ENCODE peak calls at places on chromosomes 6 and 20, in eight cellular contexts. T is A549, C is LNCaP clone FGC, V is psoas muscle, M is fibroblast of pulmonary artery, E is upper lobe of left lung, O is choroid plexus epithelial cell, L is Panc1. J is an unnamed sample.

GRCh38 chr6:162538643-162539064 is 188.9 kb downstream of the PRKN start:
- DNase-seq in E (no peak), T (no peak), O (no peak), V (peak; percentile 86), L (no peak), C (no peak), M (no peak), J (no peak)

GRCh38 chr6:73652637-73653570 is 888 bp downstream of the SLC17A5 start:
- DNase-seq in M (peak; percentile 66), T (peak; percentile 70), E (no peak), V (peak; percentile 67), L (peak; percentile 75), C (no peak), O (peak; percentile 45), J (peak; percentile 54)

GRCh38 chr6:148599967-148600426 is 146.8 kb upstream of the UST start:
- DNase-seq in M (no peak), C (no peak), V (no peak), E (no peak), L (no peak), T (no peak), O (no peak), J (no peak)

GRCh38 chr20:59891581-59891980 is 41.9 kb downstream of the SYCP2 start:
- DNase-seq in T (no peak), C (no peak), O (no peak), M (no peak), E (no peak), L (no peak), V (no peak), J (no peak)

GRCh38 chr6:33205172-33206026 is 944 bp downstream of the HSD17B8 start:
- DNase-seq in O (peak; percentile 64), M (no peak), T (peak; percentile 59), V (peak; percentile 46), E (no peak), C (no peak), L (peak; percentile 59), J (peak; percentile 44)

GRCh38 chr20:43725666-43726065 is 1.1 kb downstream of the GTSF1L start:
- DNase-seq in M (no peak), L (no peak), T (no peak), V (no peak), C (no peak), O (peak; percentile 24), E (no peak), J (no peak)

GRCh38 chr6:30670760-30671527 is 1.9 kb downstream of the DHX16 start:
- DNase-seq in V (no peak), M (no peak), L (no peak), E (peak; percentile 62), O (no peak), T (no peak), C (no peak), J (no peak)

GRCh38 chr20:1375515-1375914 is 17.3 kb downstream of the FKBP1A start:
- DNase-seq in L (no peak), M (peak; percentile 92), V (no peak), E (no peak), O (peak; percentile 77), C (no peak), T (no peak), J (peak; percentile 60)

GRCh38 chr6:53951383-53951782 is 156.6 kb downstream of the LRRC1 start:
- DNase-seq in C (no peak), V (no peak), E (no peak), L (no peak), M (no peak), T (no peak), O (no peak), J (no peak)

GRCh38 chr6:164396071-164397047 is 913.0 kb downstream of the C6orf118 start:
- DNase-seq in C (no peak), E (no peak), T (no peak), L (no peak), M (no peak), V (no peak), O (peak; percentile 31), J (peak; percentile 55)

GRCh38 chr6:41634657-41635056 is 3.6 kb upstream of the MDFI start:
- DNase-seq in O (peak; percentile 74), T (no peak), V (no peak), C (no peak), M (peak; percentile 74), E (no peak), L (no peak), J (peak; percentile 55)

GRCh38 chr20:59439243-59439642 is 138.8 kb downstream of the EDN3 start:
- DNase-seq in L (no peak), E (no peak), O (no peak), T (no peak), V (no peak), M (no peak), C (no peak), J (no peak)

GRCh38 chr6:75244063-75244575 is 518 bp upstream of the COX7A2 start:
- DNase-seq in T (no peak), C (no peak), O (no peak), V (no peak), M (no peak), E (no peak), L (no peak), J (no peak)

GRCh38 chr6:38179300-38179699 is 359.8 kb downstream of the ZFAND3 start:
- DNase-seq in L (no peak), E (no peak), O (no peak), C (no peak), M (no peak), V (no peak), T (no peak), J (no peak)

GRCh38 chr6:114634016-114634415 is 291.2 kb upstream of the HS3ST5 start:
- DNase-seq in E (no peak), L (no peak), C (no peak), O (no peak), T (no peak), M (no peak), V (no peak), J (no peak)

GRCh38 chr6:114638346-114638745 is 295.5 kb upstream of the HS3ST5 start:
- DNase-seq in L (no peak), C (no peak), M (no peak), O (no peak), V (no peak), T (no peak), E (no peak), J (no peak)
- TF ChIP-seq CTCF in L (no peak), C (no peak), M (no peak), O (no peak), V (no peak), T (no peak), E (no peak), J (no peak)

GRCh38 chr6:133955136-133955576 is 2.1 kb downstream of the TBPL1 start:
- DNase-seq in C (no peak), T (no peak), V (no peak), E (no peak), O (no peak), M (no peak), L (no peak), J (no peak)

GRCh38 chr6:133953634-133954415 is 801 bp downstream of the TBPL1 start:
- DNase-seq in C (no peak), O (no peak), E (no peak), L (no peak), M (no peak), T (no peak), V (no peak), J (no peak)

GRCh38 chr6:133956413-133957049 is 3.5 kb downstream of the TBPL1 start:
- DNase-seq in C (no peak), T (no peak), V (no peak), L (no peak), M (no peak), E (no peak), O (no peak), J (no peak)

GRCh38 chr6:133957780-133958242 is 4.8 kb downstream of the TBPL1 start:
- DNase-seq in T (no peak), O (no peak), C (no peak), V (no peak), M (no peak), L (no peak), E (no peak), J (no peak)

GRCh38 chr6:133955582-133956412 is 2.8 kb downstream of the TBPL1 start:
- DNase-seq in C (no peak), L (no peak), T (no peak), M (no peak), V (no peak), O (no peak), E (no peak), J (no peak)
- H3K4me3 ChIP-seq in C (no peak overlapping the region), L (peak overlapping the region; percentile 94), T (no peak overlapping the region), M (no peak overlapping the region), V (no peak overlapping the region), O (no peak overlapping the region), E (no peak overlapping the region), J (no peak overlapping the region)

DNA sequence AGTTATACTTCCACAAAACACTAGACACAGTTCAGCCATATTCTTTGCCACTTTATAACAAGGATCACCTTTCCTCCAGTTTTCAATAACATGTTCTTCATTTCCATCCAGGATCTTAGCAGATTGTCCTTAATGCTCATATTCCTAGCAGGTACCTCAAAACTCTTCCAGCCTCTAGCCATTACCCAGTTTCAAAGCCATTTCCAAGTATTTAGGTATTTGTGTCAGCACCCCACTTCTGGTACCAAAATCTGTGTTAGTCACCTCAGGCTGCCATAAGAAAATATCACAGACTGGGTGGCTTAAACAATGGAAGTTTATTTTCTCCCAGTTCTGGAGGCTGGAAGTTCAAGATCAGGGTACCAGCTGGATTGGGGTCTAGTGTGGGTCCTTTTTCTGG is 23.2 kb upstream of the SLC22A23 start:
- DNase-seq in O (no peak), C (no peak), E (no peak), V (no peak), M (no peak), L (no peak), T (no peak), J (no peak)
- TF ChIP-seq CTCF in O (no peak), C (no peak), E (no peak), V (no peak), M (no peak), L (no peak), T (no peak), J (no peak)

GRCh38 chr6:142694054-142694453 is 250.9 kb downstream of the HIVEP2 start:
- DNase-seq in E (no peak), M (peak; percentile 26), O (peak; percentile 42), V (no peak), T (no peak), L (no peak), C (no peak), J (no peak)
- H3K4me3 ChIP-seq in E (no peak overlapping the region), M (no peak overlapping the region), O (no peak overlapping the region), V (no peak overlapping the region), T (no peak overlapping the region), L (no peak overlapping the region), C (no peak overlapping the region), J (no peak overlapping the region)

DNA sequence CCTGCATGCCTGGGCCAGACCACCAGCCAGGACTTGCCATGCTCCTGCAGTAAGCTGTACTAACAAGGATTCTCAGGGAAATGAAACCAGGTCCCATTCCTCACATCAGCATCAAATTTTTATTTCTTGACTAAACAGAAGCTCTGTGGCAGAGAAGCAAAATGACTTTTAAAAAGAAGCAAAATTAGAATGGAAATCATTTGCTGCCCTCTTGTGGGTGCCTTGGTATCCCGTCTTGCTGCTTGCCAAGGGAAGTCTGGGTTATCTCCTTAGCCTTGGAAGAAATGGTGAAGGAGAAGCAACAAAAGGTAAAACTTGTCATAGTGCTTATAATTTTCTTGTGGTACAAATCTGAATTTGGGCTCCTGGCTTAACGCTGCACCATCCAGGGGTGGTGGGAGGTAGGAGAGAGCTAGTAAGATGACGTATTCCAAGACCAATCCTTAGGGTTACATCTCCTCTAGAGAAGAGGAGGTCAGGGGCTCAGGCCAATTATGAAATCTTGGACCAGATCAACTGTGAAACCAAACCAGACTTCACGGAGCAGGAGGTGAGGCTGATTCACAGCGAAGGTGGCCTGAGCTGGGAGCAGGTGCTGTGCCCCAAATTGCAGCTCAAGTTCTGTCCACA is 107.5 kb downstream of the FAXC start:
- DNase-seq in T (peak; percentile 40), E (no peak), V (no peak), M (peak; percentile 37), L (no peak), O (peak; percentile 67), C (peak; percentile 14), J (peak; percentile 45)
- TF ChIP-seq CTCF in T (peak; percentile 44), E (no peak), V (peak; percentile 30), M (peak; percentile 38), L (peak; percentile 69), O (peak; percentile 74), C (peak; percentile 80), J (peak; percentile 51)